ENCODE peak calls at places on chromosome 13, in five cellular contexts. D, N, M, P and E are unnamed samples.

GRCh38 chr13:114054269-114054668 is 78.2 kb downstream of the RASA3 start:
- DNase-seq in D (no peak), N (no peak), M (no peak), P (no peak), E (no peak)

GRCh38 chr13:20972731-20973130 is 70.2 kb upstream of the XPO4 start:
- DNase-seq in D (no peak), N (no peak), M (no peak), P (no peak), E (no peak)

GRCh38 chr13:66992183-66992582 is 238.0 kb downstream of the PCDH9 start:
- DNase-seq in D (peak), N (no peak), M (peak), P (no peak), E (no peak)

GRCh38 chr13:53151692-53152421 is 123.2 kb downstream of the OLFM4 start:
- DNase-seq in D (peak), N (peak), M (peak), P (peak), E (peak)

GRCh38 chr13:74573654-74574053 is 439.4 kb upstream of the KLF12 start:
- DNase-seq in D (peak), N (peak), M (no peak), P (no peak), E (no peak)

GRCh38 chr13:111898956-111899713 is 167.8 kb upstream of the SOX1 start:
- DNase-seq in D (no peak), N (no peak), M (no peak), P (no peak), E (no peak)

GRCh38 chr13:19601749-19602725 is 31.4 kb upstream of the MPHOSPH8 start:
- DNase-seq in D (peak), N (peak), M (peak), P (no peak), E (no peak)

GRCh38 chr13:91292630-91293221 is 54.8 kb upstream of the MIR17HG start:
- DNase-seq in D (no peak), N (peak), M (no peak), P (no peak), E (no peak)

GRCh38 chr13:72205773-72206172 is 338.8 kb upstream of the DACH1 start:
- DNase-seq in D (no peak), N (no peak), M (no peak), P (peak), E (no peak)

GRCh38 chr13:52798770-52799430 is 49.5 kb downstream of the PCDH8 start:
- DNase-seq in D (no peak), N (no peak), M (no peak), P (no peak), E (no peak)

GRCh38 chr13:100694722-100695644 is 20.4 kb upstream of the TMTC4 start:
- DNase-seq in D (peak), N (peak), M (peak), P (peak), E (no peak)

GRCh38 chr13:30193279-30194234 is 113.8 kb downstream of the KATNAL1 start:
- DNase-seq in D (no peak), N (no peak), M (no peak), P (no peak), E (no peak)

GRCh38 chr13:22144806-22145205 is 473.9 kb downstream of the FGF9 start:
- DNase-seq in D (no peak), N (no peak), M (no peak), P (no peak), E (no peak)

GRCh38 chr13:112859817-112860190 is 109.2 kb upstream of the MCF2L start:
- DNase-seq in D (no peak), N (no peak), M (peak), P (peak), E (no peak)

GRCh38 chr13:52195052-52195837 is 35.8 kb upstream of the NEK3 start:
- DNase-seq in D (no peak), N (peak), M (peak), P (peak), E (no peak)

GRCh38 chr13:40503966-40504591 is 162.4 kb downstream of the FOXO1 start:
- DNase-seq in D (peak), N (no peak), M (peak), P (peak), E (no peak)

GRCh38 chr13:41052441-41052840 is 8.9 kb upstream of the WBP4 start:
- DNase-seq in D (peak), N (no peak), M (no peak), P (no peak), E (no peak)

DNA sequence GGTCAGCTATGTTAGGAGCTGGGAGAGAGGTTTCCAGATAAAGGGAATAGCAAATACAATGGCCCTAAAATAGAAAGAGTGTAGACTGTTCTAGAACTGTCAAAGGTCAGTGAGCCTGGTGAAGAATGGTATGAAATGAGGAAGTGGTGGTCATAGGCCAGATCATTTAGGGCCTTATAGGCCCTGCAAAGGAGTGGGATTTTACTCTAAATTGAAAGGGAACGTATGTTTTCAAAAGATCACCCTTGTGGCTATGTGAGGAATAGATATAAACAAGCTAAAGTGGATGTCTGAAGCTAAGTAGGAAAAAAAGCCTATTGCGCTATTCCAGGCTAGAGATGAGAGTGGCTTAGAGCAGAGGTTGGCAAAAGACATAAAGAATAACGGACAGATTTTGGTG is 70.7 kb upstream of the TDRD3 start:
- DNase-seq in D (no peak), N (no peak), M (no peak), P (no peak), E (no peak)
- TF ChIP-seq CTCF in D (no peak), N (no peak), M (no peak), P (no peak), E (no peak)

GRCh38 chr13:99302637-99303505 is 4.3 kb downstream of the GPR183 start:
- DNase-seq in D (no peak), N (no peak), M (no peak), P (no peak), E (no peak)

GRCh38 chr13:99303863-99304521 is 3.2 kb downstream of the GPR183 start:
- DNase-seq in D (no peak), N (no peak), M (no peak), P (no peak), E (no peak)

GRCh38 chr13:99299545-99300341 is 7.5 kb downstream of the GPR183 start:
- DNase-seq in D (no peak), N (no peak), M (no peak), P (no peak), E (no peak)

GRCh38 chr13:99301056-99301838 is 6.0 kb downstream of the GPR183 start:
- DNase-seq in D (no peak), N (no peak), M (no peak), P (no peak), E (no peak)

GRCh38 chr13:99301913-99302636 is 5.1 kb downstream of the GPR183 start:
- DNase-seq in D (no peak), N (no peak), M (no peak), P (no peak), E (no peak)
- H3K4me3 ChIP-seq in D (no peak), N (no peak), M (no peak), P (no peak), E (no peak)

DNA sequence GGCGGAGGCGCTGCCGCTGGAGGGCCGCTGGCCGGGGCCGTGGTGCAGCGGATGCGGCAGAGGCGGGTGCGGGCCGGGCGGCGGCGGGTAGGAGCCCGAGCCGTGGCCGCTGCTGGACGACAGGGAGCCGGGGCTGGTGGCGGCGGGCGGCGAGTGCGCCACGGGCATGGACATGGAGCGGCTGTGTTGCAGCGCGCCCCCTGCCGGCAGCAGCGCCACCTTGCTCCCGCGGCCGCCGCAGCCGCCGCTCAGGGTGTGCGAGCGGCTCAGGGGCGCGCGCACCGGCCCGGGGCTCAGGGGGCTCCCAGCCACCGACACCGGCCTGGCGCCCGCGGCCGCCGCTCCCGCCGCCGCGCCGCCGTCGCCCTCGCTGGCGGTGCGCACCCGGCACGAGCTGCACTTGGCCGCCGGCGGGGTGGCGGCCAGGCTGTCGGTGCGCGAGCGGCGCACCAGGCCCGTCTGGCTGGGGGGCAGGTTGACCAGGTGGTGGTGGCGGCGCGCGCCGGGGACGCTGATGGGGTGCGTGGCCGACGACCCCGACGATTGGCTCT is 1.7 kb downstream of the IRS2 start:
- DNase-seq in D (peak), N (peak), M (peak), P (no peak), E (no peak)
- TF ChIP-seq CTCF in D (peak), N (peak), M (peak), P (no peak), E (peak)

DNA sequence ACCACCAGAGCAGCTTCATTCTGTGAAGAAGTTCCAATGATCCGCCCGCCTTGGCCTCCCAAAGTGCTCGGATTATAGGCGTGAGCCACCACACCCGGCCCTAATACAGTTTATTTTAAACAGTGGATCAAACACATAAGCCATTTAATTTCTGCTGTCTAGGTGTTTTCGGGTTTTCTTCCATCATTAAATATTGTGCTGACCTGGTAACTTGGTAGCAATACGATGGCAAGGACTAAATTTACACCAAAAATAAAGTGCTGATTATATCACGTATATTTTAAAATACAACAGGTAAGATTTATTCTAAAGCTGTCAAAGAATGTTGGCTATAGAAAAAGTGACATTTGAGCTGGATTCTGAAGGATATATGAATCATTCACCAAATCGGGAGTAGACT is 1.3 kb downstream of the MED4 start:
- DNase-seq in D (no peak), N (no peak), M (no peak), P (no peak), E (no peak)
- H3K4me3 ChIP-seq in D (peak), N (peak), M (peak), P (peak), E (peak)